ENCODE peak calls at places on chromosomes 13 and 19, in ten cellular contexts. W is tibial nerve, U is AG09319, G is AG10803, C is AG04450, I is GM06990, R is breast epithelium, O is lower lobe of right lung, B is esophagus squamous epithelium, J is heart left ventricle. V is an unnamed sample.

GRCh38 chr13:75946746-75947397 is 310.7 kb downstream of the LMO7 start:
- DNase-seq in U (no peak), W (no peak), C (no peak), G (no peak), O (no peak), I (no peak), B (no peak), R (no peak), J (no peak), V (no peak)

GRCh38 chr19:19637523-19638251 is 5.8 kb downstream of the GMIP start:
- DNase-seq in U (no peak), O (no peak), C (no peak), B (no peak), R (no peak), J (no peak), I (no peak), G (no peak), W (no peak), V (no peak)

GRCh38 chr19:49932041-49932451 is 2.7 kb upstream of the NUP62 start:
- DNase-seq in B (no peak), G (no peak), O (no peak), U (no peak), W (no peak), R (no peak), I (no peak), C (no peak), J (no peak), V (no peak)

GRCh38 chr19:2977686-2978466 is 512 bp downstream of the TLE6 start:
- DNase-seq in G (no peak), I (no peak), U (no peak), O (no peak), J (no peak), C (no peak), W (no peak), B (no peak), R (no peak), V (no peak)

GRCh38 chr19:27775395-27775794 is 1437.6 kb downstream of the UQCRFS1 start:
- DNase-seq in O (no peak), B (no peak), R (no peak), C (no peak), W (no peak), U (no peak), J (no peak), I (no peak), G (no peak), V (no peak)

GRCh38 chr13:91747164-91747563 is 348.7 kb downstream of the GPC5 start:
- DNase-seq in G (no peak), R (no peak), C (no peak), J (no peak), I (no peak), U (no peak), O (no peak), B (no peak), W (no peak), V (no peak)

GRCh38 chr19:48419158-48419920 is 25.9 kb downstream of the GRIN2D start:
- DNase-seq in J (no peak), R (no peak), U (no peak), C (no peak), O (no peak), W (no peak), G (peak; percentile 35), I (peak; percentile 75), B (no peak), V (no peak)

GRCh38 chr13:42947925-42948324 is 44.1 kb downstream of the EPSTI1 start:
- DNase-seq in C (no peak), O (no peak), W (no peak), B (no peak), I (no peak), G (no peak), R (no peak), U (no peak), J (no peak), V (no peak)

GRCh38 chr13:47110833-47111240 is 214.0 kb upstream of the HTR2A start:
- DNase-seq in G (no peak), O (no peak), J (no peak), I (no peak), C (no peak), W (no peak), B (no peak), U (no peak), R (no peak), V (no peak)

GRCh38 chr13:43874512-43875092 is 4.9 kb downstream of the CCDC122 start:
- DNase-seq in R (no peak), G (peak; percentile 45), O (no peak), C (no peak), U (no peak), I (peak; percentile 3), W (no peak), B (no peak), J (no peak), V (no peak)

GRCh38 chr19:54186934-54187381 is 2.4 kb downstream of the MBOAT7 start:
- DNase-seq in B (no peak), O (peak; percentile 46), C (no peak), J (no peak), I (no peak), W (no peak), R (no peak), U (no peak), G (no peak), V (no peak)

GRCh38 chr13:26722321-26722720 is 38.3 kb downstream of the GPR12 start:
- DNase-seq in I (no peak), G (no peak), R (no peak), U (no peak), J (no peak), W (no peak), C (no peak), B (no peak), O (no peak), V (no peak)

GRCh38 chr19:17553256-17553655 is 2.2 kb upstream of the COLGALT1 start:
- DNase-seq in O (no peak), J (peak; percentile 85), U (peak; percentile 81), C (peak; percentile 79), W (peak; percentile 79), I (no peak), R (no peak), G (peak; percentile 96), B (no peak), V (peak; percentile 81)

DNA sequence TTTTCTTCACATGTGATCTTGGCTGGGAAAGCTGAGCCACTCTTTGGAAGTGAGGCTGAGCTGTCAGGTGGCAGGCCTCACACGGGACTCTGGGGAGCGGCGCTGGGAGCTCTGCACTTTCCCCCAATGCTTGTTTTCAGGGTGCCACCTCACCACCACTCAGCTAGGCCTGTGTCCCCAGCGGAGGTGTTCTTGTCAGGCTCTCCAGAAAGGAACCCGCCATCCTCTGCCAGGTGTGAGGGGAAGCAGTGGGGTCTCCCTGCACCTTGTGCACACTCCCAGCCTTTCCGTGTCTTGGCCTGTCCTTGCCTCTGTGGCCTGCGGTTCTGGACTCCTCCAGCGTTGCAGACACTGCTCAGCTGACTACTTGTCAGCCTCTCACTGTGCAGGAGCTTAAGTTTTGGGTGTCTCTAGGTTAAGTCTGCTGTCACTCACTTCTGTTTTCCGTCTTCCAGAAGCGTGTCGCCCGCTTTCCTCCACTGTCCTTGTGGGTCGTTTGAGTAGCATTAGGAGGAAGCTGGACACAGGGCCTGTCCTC is 51.9 kb downstream of the GGACT start:
- DNase-seq in C (no peak), J (no peak), R (no peak), O (no peak), W (no peak), I (no peak), U (no peak), G (no peak), B (no peak), V (no peak)
- TF ChIP-seq CTCF in C (no peak), J (no peak), R (no peak), O (no peak), W (no peak), I (no peak), U (no peak), G (no peak), B (no peak), V (no peak)

GRCh38 chr13:67619987-67620386 is 389.9 kb upstream of the PCDH9 start:
- DNase-seq in J (no peak), C (peak; percentile 7), O (no peak), R (no peak), G (no peak), W (no peak), U (no peak), B (no peak), I (no peak), V (no peak)

GRCh38 chr13:67620665-67621064 is 390.5 kb upstream of the PCDH9 start:
- DNase-seq in G (peak; percentile 8), O (no peak), I (no peak), U (no peak), J (no peak), W (no peak), R (no peak), B (no peak), C (peak; percentile 61), V (no peak)

GRCh38 chr13:67619346-67619745 is 389.2 kb upstream of the PCDH9 start:
- DNase-seq in G (no peak), C (peak; percentile 2), B (no peak), W (no peak), O (no peak), I (no peak), J (no peak), R (no peak), U (no peak), V (no peak)

DNA sequence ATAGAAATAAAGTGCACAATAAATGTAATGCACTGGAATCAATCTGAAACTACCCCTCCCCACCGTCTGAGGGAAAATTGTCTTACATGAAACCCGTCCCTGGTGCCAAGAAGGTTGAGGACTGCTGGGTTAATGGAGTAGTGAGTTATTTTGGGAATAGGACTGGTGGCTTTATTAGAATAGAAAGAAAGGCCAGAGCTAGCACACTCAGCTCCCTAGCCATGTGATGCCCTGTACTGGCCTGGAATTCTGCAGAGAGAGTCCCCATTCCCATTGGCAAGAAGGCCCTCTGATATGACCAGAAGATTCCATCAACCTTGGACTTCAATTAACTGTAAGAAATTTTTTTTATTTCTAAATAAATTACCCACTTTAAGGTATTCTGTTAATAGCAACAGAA is 393.5 kb upstream of the PCDH9 start:
- DNase-seq in J (no peak), I (no peak), C (no peak), G (no peak), U (no peak), O (no peak), R (no peak), W (no peak), B (no peak), V (no peak)
- TF ChIP-seq CTCF in J (no peak), I (no peak), C (no peak), G (no peak), U (no peak), O (no peak), R (no peak), W (no peak), B (no peak), V (no peak)

GRCh38 chr19:38373907-38374331 is 452 bp upstream of the PSMD8 start:
- DNase-seq in J (no peak), U (no peak), C (no peak), W (no peak), I (no peak), B (no peak), R (no peak), G (no peak), O (no peak), V (no peak)
- TF ChIP-seq CTCF in J (no peak), U (no peak), C (no peak), W (no peak), I (no peak), B (no peak), R (no peak), G (no peak), O (no peak), V (no peak)

GRCh38 chr13:24894972-24895300 is 131.0 kb downstream of the RNF17 start:
- DNase-seq in J (no peak), G (no peak), U (no peak), B (no peak), C (no peak), O (no peak), R (no peak), I (no peak), W (no peak), V (no peak)
- TF ChIP-seq CTCF in J (no peak), G (no peak), U (no peak), B (no peak), C (no peak), O (no peak), R (no peak), I (no peak), W (no peak), V (no peak)